ENCODE peak calls at places on chromosomes 7 and 10, in nine cellular contexts. A, S, W, T, I, K, B, E and Z are unnamed samples.

GRCh38 chr10:96910488-96911395 is 78.6 kb downstream of the LCOR start:
- DNase-seq in T (peak), I (no peak), S (no peak), E (peak), W (peak), K (peak), B (no peak), A (peak), Z (peak)

GRCh38 chr7:14270099-14270498 is 280.6 kb upstream of the ETV1 start:
- DNase-seq in I (no peak), S (no peak), A (no peak), K (no peak), T (no peak), B (no peak), W (no peak), E (no peak), Z (no peak)

GRCh38 chr10:72484521-72484920 is 129.8 kb upstream of the DNAJB12 start:
- DNase-seq in I (no peak), K (no peak), E (no peak), B (no peak), T (no peak), A (no peak), W (no peak), S (no peak), Z (no peak)

GRCh38 chr10:94000638-94001420 is 7.1 kb downstream of the PLCE1 start:
- DNase-seq in S (no peak), W (no peak), B (no peak), I (no peak), T (no peak), A (no peak), K (no peak), E (no peak), Z (no peak)

GRCh38 chr7:128321044-128321422 is 22.7 kb downstream of the RBM28 start:
- DNase-seq in T (no peak), B (no peak), A (no peak), I (no peak), S (no peak), K (no peak), W (no peak), E (no peak), Z (no peak)

GRCh38 chr7:590731-591551 is 71.3 kb upstream of the PDGFA start:
- DNase-seq in W (no peak), B (peak), K (no peak), T (no peak), A (no peak), E (no peak), I (no peak), S (no peak), Z (no peak)

GRCh38 chr7:50558380-50559051 is 6.7 kb downstream of the DDC start:
- DNase-seq in K (no peak), W (no peak), I (no peak), E (no peak), T (no peak), S (no peak), A (peak), B (no peak), Z (no peak)

GRCh38 chr10:70132098-70133029 is at the start of gene AIFM2:
- DNase-seq in I (peak), E (peak), S (peak), W (peak), A (peak), B (peak), K (peak), T (peak), Z (peak)

GRCh38 chr10:96588060-96588554 is 1.3 kb upstream of the TM9SF3 start:
- DNase-seq in I (no peak), W (no peak), A (peak), S (no peak), T (no peak), K (no peak), B (no peak), E (no peak), Z (no peak)

GRCh38 chr7:125644113-125644512 is 714.5 kb upstream of the POT1 start:
- DNase-seq in I (no peak), E (no peak), K (no peak), S (no peak), A (no peak), W (no peak), B (no peak), T (no peak), Z (no peak)

GRCh38 chr7:137546671-137547070 is 203.1 kb upstream of the PTN start:
- DNase-seq in K (no peak), I (no peak), B (no peak), S (peak), E (no peak), A (no peak), W (no peak), T (no peak), Z (peak)

GRCh38 chr10:92972066-92972870 is 88.3 kb upstream of the CYP26C1 start:
- DNase-seq in I (no peak), T (peak), B (no peak), K (no peak), A (no peak), E (peak), W (no peak), S (peak), Z (peak)

GRCh38 chr10:60905580-60905979 is 38.4 kb downstream of the RHOBTB1 start:
- DNase-seq in W (no peak), A (no peak), K (no peak), I (no peak), T (peak), E (no peak), B (peak), S (no peak), Z (peak)

GRCh38 chr7:40749877-40750276 is 615.1 kb downstream of the SUGCT start:
- DNase-seq in B (no peak), S (peak), W (no peak), T (peak), I (no peak), E (no peak), A (no peak), K (no peak), Z (peak)

GRCh38 chr10:11446133-11446532 is 165.3 kb downstream of the USP6NL start:
- DNase-seq in T (no peak), I (no peak), S (no peak), E (no peak), B (no peak), W (no peak), A (no peak), K (no peak), Z (no peak)

GRCh38 chr10:76303682-76304316 is 872.4 kb downstream of the LRMDA start:
- DNase-seq in B (peak), K (peak), A (peak), S (peak), I (no peak), W (peak), T (peak), E (peak), Z (peak)

GRCh38 chr10:101481256-101481655 is 106.8 kb downstream of the POLL start:
- DNase-seq in S (no peak), K (no peak), T (no peak), B (no peak), I (no peak), A (no peak), W (no peak), E (no peak), Z (no peak)

GRCh38 chr7:147245274-147245673 is 1128.7 kb downstream of the CNTNAP2 start:
- DNase-seq in K (peak), A (peak), B (no peak), S (no peak), E (peak), W (peak), T (peak), I (no peak), Z (no peak)

GRCh38 chr10:22670796-22671195 is 43.6 kb downstream of the PIP4K2A start:
- DNase-seq in K (no peak), A (no peak), W (no peak), S (no peak), I (no peak), B (no peak), T (no peak), E (no peak), Z (no peak)

GRCh38 chr10:109393425-109393824 is 529.9 kb downstream of the XPNPEP1 start:
- DNase-seq in A (no peak), I (no peak), S (no peak), B (no peak), E (no peak), W (no peak), T (no peak), K (no peak), Z (peak)

GRCh38 chr7:102814025-102814471 is 65.2 kb downstream of the FAM185A start:
- DNase-seq in A (no peak), E (no peak), B (no peak), W (no peak), T (peak), K (no peak), S (no peak), I (no peak), Z (peak)

GRCh38 chr10:5888843-5889623 is 660 bp downstream of the ANKRD16 start:
- DNase-seq in A (peak), S (no peak), I (no peak), B (peak), K (peak), W (peak), E (no peak), T (peak), Z (peak)

GRCh38 chr7:92955081-92955480 is 118.7 kb upstream of the CDK6 start:
- DNase-seq in K (peak), T (peak), W (no peak), E (no peak), B (no peak), I (no peak), S (no peak), A (peak), Z (no peak)

GRCh38 chr7:155681663-155682062 is 37.2 kb downstream of the RBM33 start:
- DNase-seq in S (no peak), I (no peak), K (no peak), B (no peak), A (no peak), E (no peak), W (no peak), T (no peak), Z (no peak)

GRCh38 chr10:69961168-69961863 is 91.3 kb upstream of the MACROH2A2 start:
- DNase-seq in K (peak), S (no peak), W (peak), I (no peak), T (no peak), E (no peak), B (no peak), A (no peak), Z (peak)

GRCh38 chr10:5937016-5937415 is 40.3 kb downstream of the IL15RA start:
- DNase-seq in I (no peak), T (no peak), S (no peak), E (no peak), B (no peak), A (no peak), K (no peak), W (no peak), Z (peak)

GRCh38 chr7:111459757-111460280 is 102.5 kb downstream of the IMMP2L start:
- DNase-seq in B (no peak), A (no peak), W (no peak), E (no peak), I (no peak), K (no peak), T (no peak), S (no peak), Z (no peak)

GRCh38 chr7:131835141-131835540 is 278.7 kb upstream of the PODXL start:
- DNase-seq in S (no peak), B (no peak), T (no peak), W (no peak), I (no peak), E (no peak), K (no peak), A (no peak), Z (no peak)

GRCh38 chr10:127163632-127164031 is 32.8 kb downstream of the INSYN2A start:
- DNase-seq in T (no peak), K (no peak), W (no peak), E (no peak), S (no peak), I (no peak), A (no peak), B (no peak), Z (no peak)

GRCh38 chr7:2732959-2733584 is 45.1 kb downstream of the AMZ1 start:
- DNase-seq in K (no peak), W (no peak), A (no peak), T (peak), I (no peak), B (no peak), S (no peak), E (no peak), Z (peak)

GRCh38 chr7:43650457-43651052 is 67.6 kb downstream of the STK17A start:
- DNase-seq in B (no peak), S (peak), E (no peak), I (no peak), K (no peak), A (no peak), T (peak), W (no peak), Z (peak)

GRCh38 chr7:92740134-92740533 is 96.2 kb downstream of the CDK6 start:
- DNase-seq in B (no peak), W (no peak), S (no peak), E (no peak), I (no peak), T (no peak), A (no peak), K (no peak), Z (no peak)

GRCh38 chr10:68121862-68122261 is 12.6 kb downstream of the MYPN start:
- DNase-seq in B (no peak), A (no peak), S (no peak), W (no peak), E (no peak), T (no peak), K (no peak), I (no peak), Z (no peak)